ENCODE peak calls at places on chromosomes 3 and 15, in four cellular contexts. One of them, this sample, is unnamed. For H3K27me3, the result is how much of the 10 kb centered on the place peaks cover.

GRCh38 chr15:52287114-52287513 is 8.5 kb downstream of the MYO5C start:
- DNase-seq in HepG2: no peak
- DNase-seq in GM12878: no peak
- DNase-seq in H1: peak
- DNase-seq in this sample: no peak

GRCh38 chr3:115518100-115518852 is 105.0 kb upstream of the GAP43 start:
- DNase-seq in HepG2: no peak
- DNase-seq in GM12878: no peak
- DNase-seq in H1: no peak
- DNase-seq in this sample: peak

GRCh38 chr15:49462242-49462641 is 39.2 kb downstream of the FGF7 start:
- DNase-seq in HepG2: no peak
- DNase-seq in GM12878: no peak
- DNase-seq in H1: no peak
- DNase-seq in this sample: no peak

GRCh38 chr3:142888099-142888483 is 792 bp downstream of the PCOLCE2 start:
- DNase-seq in HepG2: no peak
- DNase-seq in GM12878: no peak
- DNase-seq in H1: no peak
- DNase-seq in this sample: peak

GRCh38 chr3:10804183-10804648 is 11.8 kb upstream of the SLC6A11 start:
- DNase-seq in HepG2: no peak
- DNase-seq in GM12878: no peak
- DNase-seq in H1: no peak
- DNase-seq in this sample: no peak

GRCh38 chr3:179526989-179527391 is 35.7 kb upstream of the ACTL6A start:
- DNase-seq in HepG2: no peak
- DNase-seq in GM12878: no peak
- DNase-seq in H1: peak
- DNase-seq in this sample: peak

GRCh38 chr15:79682285-79682684 is 214.5 kb downstream of the MTHFS start:
- DNase-seq in HepG2: no peak
- DNase-seq in GM12878: no peak
- DNase-seq in H1: no peak
- DNase-seq in this sample: no peak

GRCh38 chr3:69948246-69948862 is 51.2 kb upstream of the SAMMSON start:
- DNase-seq in HepG2: peak
- DNase-seq in GM12878: no peak
- DNase-seq in H1: no peak
- DNase-seq in this sample: peak

GRCh38 chr3:11371758-11372157 is 99.6 kb downstream of the ATG7 start:
- DNase-seq in HepG2: no peak
- DNase-seq in GM12878: no peak
- DNase-seq in H1: no peak
- DNase-seq in this sample: no peak

GRCh38 chr3:42072583-42072924 is 18.6 kb upstream of the TRAK1 start:
- DNase-seq in HepG2: no peak
- DNase-seq in GM12878: no peak
- DNase-seq in H1: no peak
- DNase-seq in this sample: no peak

GRCh38 chr15:61216519-61216918 is 12.6 kb downstream of the RORA start:
- DNase-seq in HepG2: no peak
- DNase-seq in GM12878: no peak
- DNase-seq in H1: peak
- DNase-seq in this sample: no peak

GRCh38 chr3:13137808-13138565 is 64.8 kb upstream of the IQSEC1 start:
- DNase-seq in HepG2: no peak
- DNase-seq in GM12878: no peak
- DNase-seq in H1: no peak
- DNase-seq in this sample: no peak
- TF ChIP-seq SUZ12 in HepG2: no peak
- TF ChIP-seq SUZ12 in GM12878: no peak
- TF ChIP-seq SUZ12 in H1: no peak
- TF ChIP-seq SUZ12 in this sample: no peak

GRCh38 chr15:31083394-31083790 is 18.1 kb downstream of the TRPM1 start:
- DNase-seq in HepG2: peak
- DNase-seq in GM12878: no peak
- DNase-seq in H1: no peak
- DNase-seq in this sample: no peak
- TF ChIP-seq ZNF274 in HepG2: no peak
- TF ChIP-seq ZNF274 in GM12878: no peak
- TF ChIP-seq ZNF274 in H1: no peak
- TF ChIP-seq ZNF274 in this sample: no peak

DNA sequence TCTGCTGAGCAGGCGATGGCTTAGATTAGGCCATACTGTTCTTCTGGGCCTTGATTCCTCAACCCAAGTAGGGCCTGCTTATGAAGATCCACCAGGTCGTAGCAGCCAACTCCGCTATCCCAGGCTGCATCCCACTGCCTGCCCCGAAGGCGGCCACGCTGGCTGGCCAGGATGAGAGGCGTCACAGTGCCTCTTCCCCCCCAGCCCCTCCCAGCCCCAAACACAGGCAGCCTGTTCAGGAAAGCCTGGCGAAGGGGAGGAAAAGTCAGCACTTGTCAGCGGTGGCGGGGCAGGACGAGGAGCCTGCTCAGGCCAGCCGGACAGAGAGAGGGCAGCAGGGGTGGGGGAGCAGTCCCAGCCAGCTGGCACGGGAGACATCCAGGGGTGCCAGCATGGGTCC is 11.2 kb downstream of the PTH1R start:
- DNase-seq in HepG2: no peak
- DNase-seq in GM12878: no peak
- DNase-seq in H1: no peak
- DNase-seq in this sample: no peak
- H3K27me3 ChIP-seq in HepG2: under half
- H3K27me3 ChIP-seq in GM12878: under half
- H3K27me3 ChIP-seq in H1: under half
- H3K27me3 ChIP-seq in this sample: half or more

GRCh38 chr3:4772171-4772804 is 206.9 kb upstream of the BHLHE40 start:
- DNase-seq in HepG2: no peak
- DNase-seq in GM12878: no peak
- DNase-seq in H1: no peak
- DNase-seq in this sample: no peak
- TF ChIP-seq SUZ12 in HepG2: no peak
- TF ChIP-seq SUZ12 in GM12878: no peak
- TF ChIP-seq SUZ12 in H1: no peak
- TF ChIP-seq SUZ12 in this sample: no peak

This sample was measured in NT2/D1.